ENCODE peak calls at places on chromosomes 4 and X, in six cellular contexts. V is PC-3, M is ovary, K is MM.1S, Z is prostate gland, W is psoas muscle. Q is an unnamed sample. For H3K4me1 and H3K27me3, the result is how much of the 10 kb centered on the place peaks cover.

GRCh38 chr4:139719381-139720101 is 53.9 kb downstream of the MGST2 start:
- DNase-seq in V (no peak), M (no peak), K (no peak), Z (no peak), W (no peak), Q (no peak)

GRCh38 chr4:15765306-15765705 is 12.8 kb upstream of the CD38 start:
- DNase-seq in V (no peak), M (no peak), K (no peak), Z (no peak), W (no peak), Q (no peak)

GRCh38 chr4:169114341-169114974 is 104.4 kb upstream of the CBR4 start:
- DNase-seq in V (no peak), M (no peak), K (no peak), Z (no peak), W (no peak), Q (no peak)

GRCh38 chr4:162111078-162111477 is 52.7 kb downstream of the FSTL5 start:
- DNase-seq in V (no peak), M (no peak), K (no peak), Z (no peak), W (no peak), Q (no peak)

GRCh38 chrX:125295337-125295736 is 24.3 kb upstream of the TEX13C start:
- DNase-seq in V (peak), M (no peak), K (no peak), Z (no peak), W (no peak), Q (no peak)

GRCh38 chrX:42752730-42753129 is 25.2 kb downstream of the PPP1R2C start:
- DNase-seq in V (no peak), M (no peak), K (no peak), Z (no peak), W (no peak), Q (no peak)

GRCh38 chrX:40157228-40158035 is 59.7 kb upstream of the BCOR start:
- DNase-seq in V (no peak), M (no peak), K (no peak), Z (no peak), W (no peak), Q (no peak)

GRCh38 chr4:183758006-183758734 is 99.1 kb downstream of the TRAPPC11 start:
- DNase-seq in V (peak), M (no peak), K (no peak), Z (peak), W (peak), Q (no peak)

GRCh38 chrX:150100261-150100660 is 162.0 kb upstream of the EOLA2 start:
- DNase-seq in V (no peak), M (no peak), K (no peak), Z (no peak), W (no peak), Q (no peak)

GRCh38 chr4:164193676-164194075 is 560.3 kb upstream of the SMIM31 start:
- DNase-seq in V (no peak), M (no peak), K (no peak), Z (no peak), W (no peak), Q (no peak)

GRCh38 chr4:151712777-151713176 is 48.0 kb downstream of the GATB start:
- DNase-seq in V (no peak), M (no peak), K (no peak), Z (no peak), W (no peak), Q (no peak)

GRCh38 chr4:153594208-153594607 is 89.9 kb upstream of the TLR2 start:
- DNase-seq in V (peak), M (no peak), K (peak), Z (no peak), W (no peak), Q (no peak)

GRCh38 chr4:176534566-176534965 is 214.8 kb downstream of the SPCS3 start:
- DNase-seq in V (peak), M (no peak), K (no peak), Z (no peak), W (no peak), Q (no peak)

GRCh38 chr4:145047151-145047550 is 50.8 kb downstream of the ANAPC10 start:
- DNase-seq in V (no peak), M (no peak), K (no peak), Z (no peak), W (no peak), Q (no peak)

GRCh38 chr4:61786226-61786625 is 586.1 kb downstream of the ADGRL3 start:
- DNase-seq in V (no peak), M (no peak), K (no peak), Z (no peak), W (no peak), Q (no peak)

GRCh38 chr4:140568507-140569306 is at the start of gene UCP1:
- DNase-seq in V (no peak), M (peak), K (no peak), Z (no peak), W (peak), Q (no peak)

GRCh38 chr4:137967480-137968190 is 274.5 kb downstream of the SLC7A11 start:
- DNase-seq in V (peak), M (no peak), K (no peak), Z (no peak), W (no peak), Q (no peak)

GRCh38 chr4:87093443-87094123 is 126.8 kb downstream of the KLHL8 start:
- DNase-seq in V (peak), M (no peak), K (peak), Z (peak), W (no peak), Q (peak)

GRCh38 chr4:17545374-17546140 is 30.6 kb downstream of the CLRN2 start:
- DNase-seq in V (no peak), M (no peak), K (no peak), Z (no peak), W (no peak), Q (no peak)

GRCh38 chrX:19110642-19111041 is 11.6 kb downstream of the ADGRG2 start:
- DNase-seq in V (no peak), M (no peak), K (no peak), Z (no peak), W (no peak), Q (no peak)

GRCh38 chr4:121370729-121371325 is 10.0 kb downstream of the QRFPR start:
- DNase-seq in V (peak), M (peak), K (peak), Z (peak), W (no peak), Q (no peak)

GRCh38 chrX:118698516-118699247 is 28.7 kb upstream of the IL13RA1 start:
- DNase-seq in V (peak), M (no peak), K (no peak), Z (no peak), W (no peak), Q (no peak)

DNA sequence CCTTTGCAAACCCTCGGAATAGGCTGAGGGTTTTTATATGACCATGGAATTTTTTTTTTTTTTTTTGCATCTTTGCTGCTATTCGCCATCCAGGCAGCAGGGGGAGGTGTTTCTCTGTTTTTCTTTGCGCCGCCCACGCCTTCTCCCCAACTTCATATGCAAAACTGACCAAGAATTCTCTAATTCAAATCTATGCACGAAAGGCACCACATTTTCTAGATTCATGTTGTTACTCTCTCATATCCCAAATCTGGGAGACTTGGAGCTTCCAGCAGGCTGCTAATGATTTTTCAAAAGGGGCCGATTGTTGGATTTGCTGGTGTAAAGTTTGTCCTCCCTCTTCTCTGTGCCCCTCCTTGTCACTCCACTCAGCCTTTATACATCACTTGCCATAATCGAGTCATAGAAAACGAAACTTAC is 29.1 kb upstream of the BOD1L1 start:
- DNase-seq in V (peak), M (peak), K (peak), Z (peak), W (peak), Q (peak)
- TF ChIP-seq CTCF in V (peak), M (peak), K (peak), Z (peak), W (peak), Q (peak)

GRCh38 chr4:38871593-38871992 is 4.0 kb downstream of the FAM114A1 start:
- DNase-seq in V (no peak), M (no peak), K (no peak), Z (no peak), W (no peak), Q (no peak)

GRCh38 chr4:38872620-38873019 is 5.0 kb downstream of the FAM114A1 start:
- DNase-seq in V (peak), M (no peak), K (no peak), Z (peak), W (no peak), Q (no peak)

GRCh38 chr4:38876636-38877035 is 9.0 kb downstream of the FAM114A1 start:
- DNase-seq in V (no peak), M (no peak), K (no peak), Z (no peak), W (no peak), Q (no peak)

GRCh38 chr4:38870098-38870850 is 2.7 kb downstream of the FAM114A1 start:
- DNase-seq in V (no peak), M (no peak), K (no peak), Z (no peak), W (no peak), Q (no peak)

DNA sequence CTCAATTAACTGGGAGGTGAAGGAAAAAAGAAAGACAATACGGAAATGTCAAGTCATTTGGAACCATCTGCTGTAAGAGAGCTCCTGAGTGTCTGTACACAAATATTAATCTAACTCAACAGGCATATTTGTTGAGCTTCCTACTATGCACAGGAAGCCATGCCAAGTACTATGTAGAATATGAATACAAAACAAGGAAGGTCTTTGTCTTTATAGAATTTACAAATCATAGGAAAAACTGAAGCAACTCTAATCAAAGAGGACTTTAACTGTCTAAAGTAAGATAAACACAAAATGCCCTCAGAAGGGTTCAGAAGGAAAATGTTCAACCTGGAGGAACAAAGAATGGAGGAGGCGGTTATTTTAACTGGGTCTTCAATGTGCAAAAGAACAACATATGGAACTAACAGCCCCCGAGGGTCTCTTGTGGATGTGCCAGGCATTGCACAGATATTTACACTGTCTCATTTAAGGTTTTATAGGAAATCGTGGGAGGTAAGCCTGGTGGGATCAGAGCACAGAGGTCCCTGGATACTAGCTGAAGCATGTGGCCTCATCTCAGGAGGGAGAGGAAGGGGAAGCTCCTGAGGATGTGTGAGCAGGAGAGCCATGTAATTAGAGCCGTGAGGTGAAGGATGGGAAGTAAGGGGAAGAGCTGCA is 5.8 kb downstream of the FAM114A1 start:
- DNase-seq in V (no peak), M (no peak), K (no peak), Z (no peak), W (no peak), Q (no peak)
- H3K4me1 ChIP-seq in V (under half), M (under half), K (under half), Z (under half), W (under half), Q (under half)

DNA sequence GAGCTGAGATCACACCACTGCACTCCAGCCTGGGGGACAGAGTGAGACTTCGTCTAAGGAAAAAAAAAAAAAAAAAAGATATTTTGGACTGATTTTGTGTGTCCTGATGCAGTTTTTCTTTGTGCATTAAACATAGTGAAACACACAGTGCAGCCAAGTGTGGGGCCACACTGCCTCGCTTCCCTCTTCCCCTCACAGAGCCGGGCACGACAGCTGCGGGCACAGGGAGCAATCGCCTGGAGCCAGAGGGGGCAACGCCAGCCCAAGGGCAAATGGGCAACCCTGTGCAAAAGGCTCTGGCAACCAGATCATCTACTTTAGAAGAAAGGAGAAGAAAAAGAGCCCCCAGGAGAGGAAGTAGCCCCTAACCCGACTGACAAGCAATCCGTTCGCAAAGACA is 13.5 kb upstream of the CCNQ start:
- DNase-seq in V (no peak), M (no peak), K (no peak), Z (no peak), W (no peak), Q (no peak)
- H3K27me3 ChIP-seq in V (under half), M (under half), K (half or more), Z (under half), W (under half), Q (under half)

DNA sequence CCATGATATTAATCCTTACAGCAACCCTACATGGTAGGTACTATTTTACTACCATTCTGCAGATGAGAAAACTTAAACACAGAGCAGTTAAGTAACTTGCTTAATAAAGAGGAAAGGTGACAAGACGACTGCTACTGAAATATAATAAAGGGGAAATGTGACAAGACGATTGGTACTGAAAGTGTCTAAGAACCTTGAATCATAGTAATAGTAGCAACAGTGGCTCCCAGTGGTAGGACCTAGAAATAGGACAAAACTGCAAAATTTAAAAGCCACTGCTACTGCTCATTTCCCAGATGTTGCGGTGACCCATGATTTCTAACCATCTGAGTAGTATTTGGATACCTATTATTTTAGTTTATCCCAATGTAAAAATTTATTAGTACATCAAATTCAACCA is 89.5 kb downstream of the TASL start:
- DNase-seq in V (peak), M (no peak), K (peak), Z (no peak), W (no peak), Q (no peak)
- TF ChIP-seq CTCF in V (peak), M (no peak), K (peak), Z (no peak), W (no peak), Q (no peak)

Q was measured in CD8-positive, alpha-beta T cell.